ENCODE peak calls at places on chromosomes 2 and 18, in seven cellular contexts. One of them, this sample, is unnamed.

GRCh38 chr18:33757037-33757436 is 179.0 kb downstream of the ASXL3 start:
- DNase-seq in SK-N-SH: no peak
- DNase-seq in A549: no peak
- DNase-seq in GM12878: no peak
- DNase-seq in K562: no peak
- DNase-seq in HepG2: no peak
- DNase-seq in H1: no peak
- DNase-seq in this sample: peak; percentile 55

GRCh38 chr2:158828378-158829136 is 33.4 kb downstream of the DAPL1 start:
- DNase-seq in SK-N-SH: no peak
- DNase-seq in A549: no peak
- DNase-seq in GM12878: no peak
- DNase-seq in K562: no peak
- DNase-seq in HepG2: no peak
- DNase-seq in H1: no peak
- DNase-seq in this sample: peak; percentile 11

GRCh38 chr2:165176780-165177179 is 27.1 kb downstream of the SCN3A start:
- DNase-seq in SK-N-SH: no peak
- DNase-seq in A549: no peak
- DNase-seq in GM12878: no peak
- DNase-seq in K562: no peak
- DNase-seq in HepG2: no peak
- DNase-seq in H1: no peak
- DNase-seq in this sample: no peak

GRCh38 chr2:31515586-31515985 is 65.2 kb downstream of the SRD5A2 start:
- DNase-seq in SK-N-SH: no peak
- DNase-seq in A549: no peak
- DNase-seq in GM12878: no peak
- DNase-seq in K562: no peak
- DNase-seq in HepG2: no peak
- DNase-seq in H1: no peak
- DNase-seq in this sample: no peak

GRCh38 chr2:138079976-138080375 is 115.7 kb downstream of the HNMT start:
- DNase-seq in SK-N-SH: no peak
- DNase-seq in A549: no peak
- DNase-seq in GM12878: no peak
- DNase-seq in K562: no peak
- DNase-seq in HepG2: no peak
- DNase-seq in H1: no peak
- DNase-seq in this sample: no peak

GRCh38 chr2:200379481-200380120 is 73.1 kb downstream of the SPATS2L start:
- DNase-seq in SK-N-SH: no peak
- DNase-seq in A549: no peak
- DNase-seq in GM12878: no peak
- DNase-seq in K562: no peak
- DNase-seq in HepG2: no peak
- DNase-seq in H1: no peak
- DNase-seq in this sample: no peak

GRCh38 chr2:45264227-45265225 is 255.3 kb upstream of the SIX2 start:
- DNase-seq in SK-N-SH: no peak
- DNase-seq in A549: no peak
- DNase-seq in GM12878: no peak
- DNase-seq in K562: no peak
- DNase-seq in HepG2: no peak
- DNase-seq in H1: peak; percentile 27
- DNase-seq in this sample: peak; percentile 69

GRCh38 chr2:12883911-12884310 is 167.2 kb downstream of the TRIB2 start:
- DNase-seq in SK-N-SH: no peak
- DNase-seq in A549: no peak
- DNase-seq in GM12878: no peak
- DNase-seq in K562: no peak
- DNase-seq in HepG2: no peak
- DNase-seq in H1: no peak
- DNase-seq in this sample: peak; percentile 36

GRCh38 chr18:12838178-12838634 is 45.8 kb downstream of the PTPN2 start:
- DNase-seq in SK-N-SH: peak; percentile 22
- DNase-seq in A549: peak; percentile 65
- DNase-seq in GM12878: peak; percentile 39
- DNase-seq in K562: no peak
- DNase-seq in HepG2: peak; percentile 90
- DNase-seq in H1: no peak
- DNase-seq in this sample: peak; percentile 90

GRCh38 chr2:110101911-110102774 is 13.5 kb downstream of the MALL start:
- DNase-seq in SK-N-SH: peak; percentile 34
- DNase-seq in A549: peak; percentile 29
- DNase-seq in GM12878: no peak
- DNase-seq in K562: no peak
- DNase-seq in HepG2: no peak
- DNase-seq in H1: peak; percentile 26
- DNase-seq in this sample: peak; percentile 17

GRCh38 chr2:210611466-210611865 is 55.1 kb downstream of the CPS1 start:
- DNase-seq in SK-N-SH: no peak
- DNase-seq in A549: no peak
- DNase-seq in GM12878: no peak
- DNase-seq in K562: no peak
- DNase-seq in HepG2: no peak
- DNase-seq in H1: no peak
- DNase-seq in this sample: no peak

GRCh38 chr2:138010890-138011289 is 46.6 kb downstream of the HNMT start:
- DNase-seq in SK-N-SH: no peak
- DNase-seq in A549: no peak
- DNase-seq in GM12878: no peak
- DNase-seq in K562: no peak
- DNase-seq in HepG2: no peak
- DNase-seq in H1: no peak
- DNase-seq in this sample: no peak

GRCh38 chr2:197705912-197706838 is 1.0 kb downstream of the MARS2 start:
- DNase-seq in SK-N-SH: peak; percentile 37
- DNase-seq in A549: no peak
- DNase-seq in GM12878: no peak
- DNase-seq in K562: no peak
- DNase-seq in HepG2: peak; percentile 39
- DNase-seq in H1: no peak
- DNase-seq in this sample: peak; percentile 11

GRCh38 chr2:216210711-216211131 is 101.6 kb downstream of the XRCC5 start:
- DNase-seq in SK-N-SH: no peak
- DNase-seq in A549: no peak
- DNase-seq in GM12878: no peak
- DNase-seq in K562: no peak
- DNase-seq in HepG2: no peak
- DNase-seq in H1: no peak
- DNase-seq in this sample: peak; percentile 9

GRCh38 chr2:61436092-61436491 is 34.8 kb downstream of the USP34 start:
- DNase-seq in SK-N-SH: no peak
- DNase-seq in A549: no peak
- DNase-seq in GM12878: no peak
- DNase-seq in K562: no peak
- DNase-seq in HepG2: no peak
- DNase-seq in H1: no peak
- DNase-seq in this sample: no peak

GRCh38 chr2:238883315-238884004 is 35.6 kb downstream of the TWIST2 start:
- DNase-seq in SK-N-SH: no peak
- DNase-seq in A549: no peak
- DNase-seq in GM12878: no peak
- DNase-seq in K562: no peak
- DNase-seq in HepG2: no peak
- DNase-seq in H1: no peak
- DNase-seq in this sample: no peak

GRCh38 chr2:130372055-130372832 is 16.4 kb downstream of the PTPN18 start:
- DNase-seq in SK-N-SH: peak; percentile 98
- DNase-seq in A549: peak; percentile 81
- DNase-seq in GM12878: no peak
- DNase-seq in K562: peak; percentile 92
- DNase-seq in HepG2: no peak
- DNase-seq in H1: peak; percentile 98
- DNase-seq in this sample: peak; percentile 69

GRCh38 chr2:239636808-239637207 is 236.0 kb upstream of the HDAC4 start:
- DNase-seq in SK-N-SH: no peak
- DNase-seq in A549: no peak
- DNase-seq in GM12878: no peak
- DNase-seq in K562: no peak
- DNase-seq in HepG2: no peak
- DNase-seq in H1: no peak
- DNase-seq in this sample: no peak

GRCh38 chr2:101346909-101347308 is 38.4 kb upstream of the RNF149 start:
- DNase-seq in SK-N-SH: no peak
- DNase-seq in A549: no peak
- DNase-seq in GM12878: no peak
- DNase-seq in K562: no peak
- DNase-seq in HepG2: no peak
- DNase-seq in H1: no peak
- DNase-seq in this sample: no peak

GRCh38 chr2:101354420-101354819 is 32.9 kb downstream of the CREG2 start:
- DNase-seq in SK-N-SH: no peak
- DNase-seq in A549: no peak
- DNase-seq in GM12878: no peak
- DNase-seq in K562: no peak
- DNase-seq in HepG2: no peak
- DNase-seq in H1: no peak
- DNase-seq in this sample: no peak

GRCh38 chr2:101348851-101349250 is 38.5 kb downstream of the CREG2 start:
- DNase-seq in SK-N-SH: no peak
- DNase-seq in A549: no peak
- DNase-seq in GM12878: no peak
- DNase-seq in K562: no peak
- DNase-seq in HepG2: peak; percentile 67
- DNase-seq in H1: no peak
- DNase-seq in this sample: no peak

GRCh38 chr2:101351207-101351606 is 36.1 kb downstream of the CREG2 start:
- DNase-seq in SK-N-SH: no peak
- DNase-seq in A549: no peak
- DNase-seq in GM12878: no peak
- DNase-seq in K562: no peak
- DNase-seq in HepG2: no peak
- DNase-seq in H1: no peak
- DNase-seq in this sample: no peak

DNA sequence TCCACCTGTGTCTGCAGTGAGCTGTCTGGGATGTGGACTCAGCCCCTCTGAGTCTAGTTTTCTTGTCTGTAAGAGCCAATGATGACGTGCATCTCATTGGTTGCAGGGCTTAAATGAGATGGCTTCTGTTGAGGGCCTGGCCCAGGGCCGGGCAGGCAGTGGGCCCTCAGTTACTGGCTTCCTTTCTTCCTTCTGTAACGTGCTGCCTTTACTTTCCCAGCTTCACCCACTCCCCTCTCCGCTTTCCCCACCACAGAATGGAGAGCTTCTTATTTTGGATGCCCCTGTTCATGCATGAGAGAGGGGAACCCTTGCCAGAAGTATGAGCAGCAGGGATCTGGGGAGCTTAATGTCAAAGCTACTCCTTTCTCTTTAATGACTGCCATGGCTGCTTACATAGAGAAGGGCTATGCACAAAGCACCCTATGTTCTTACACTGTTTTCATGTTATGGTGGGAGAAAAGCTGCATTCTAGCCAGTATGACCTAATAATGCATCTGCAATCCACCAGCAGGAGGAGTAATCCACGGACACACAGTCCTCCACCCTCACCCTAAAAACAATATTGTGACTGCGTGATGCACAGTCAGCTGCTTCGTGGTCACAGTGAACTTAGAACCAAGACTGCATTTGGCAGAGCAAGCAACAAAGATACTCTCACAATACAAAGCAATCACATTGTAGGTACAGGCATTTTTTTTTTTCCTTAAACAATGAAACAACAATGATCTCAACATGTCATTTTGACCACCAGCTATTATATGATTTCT is 37.2 kb downstream of the CREG2 start:
- DNase-seq in SK-N-SH: no peak
- DNase-seq in A549: no peak
- DNase-seq in GM12878: no peak
- DNase-seq in K562: no peak
- DNase-seq in HepG2: peak; percentile 50
- DNase-seq in H1: no peak
- DNase-seq in this sample: peak; percentile 65
- TF ChIP-seq USF2 in SK-N-SH: no peak
- TF ChIP-seq USF2 in A549: no peak
- TF ChIP-seq USF2 in GM12878: no peak
- TF ChIP-seq USF2 in K562: no peak
- TF ChIP-seq USF2 in HepG2: no peak
- TF ChIP-seq USF2 in H1: no peak
- TF ChIP-seq USF2 in this sample: no peak

GRCh38 chr2:120867290-120868231 is 131.9 kb downstream of the GLI2 start:
- DNase-seq in SK-N-SH: peak; percentile 84
- DNase-seq in A549: peak; percentile 55
- DNase-seq in GM12878: no peak
- DNase-seq in K562: peak; percentile 37
- DNase-seq in HepG2: no peak
- DNase-seq in H1: peak; percentile 78
- DNase-seq in this sample: peak; percentile 77
- TF ChIP-seq RFX5 in SK-N-SH: no peak
- TF ChIP-seq RFX5 in A549: no peak
- TF ChIP-seq RFX5 in GM12878: no peak
- TF ChIP-seq RFX5 in K562: no peak
- TF ChIP-seq RFX5 in HepG2: no peak
- TF ChIP-seq RFX5 in H1: no peak
- TF ChIP-seq RFX5 in this sample: no peak

DNA sequence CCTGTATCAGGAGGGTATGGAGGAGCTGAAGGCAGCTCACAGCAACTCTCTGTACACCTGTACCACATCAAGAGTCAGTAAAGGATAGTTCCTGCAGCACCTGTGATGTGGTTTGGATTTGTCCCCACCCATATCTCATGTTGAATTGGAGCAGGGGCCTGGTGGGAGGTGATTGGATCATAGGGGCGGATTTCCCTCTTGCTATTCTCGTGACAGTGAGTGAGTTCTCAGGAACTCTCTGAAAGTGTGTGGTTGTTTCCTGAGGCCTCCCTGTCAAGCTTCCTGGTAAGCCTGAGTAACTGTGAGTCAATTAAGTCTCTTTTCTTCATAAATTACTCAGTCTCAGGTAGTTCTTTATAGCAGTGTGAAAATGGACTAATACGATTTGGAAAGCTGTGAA is 28.9 kb downstream of the OSBPL1A start:
- DNase-seq in SK-N-SH: no peak
- DNase-seq in A549: no peak
- DNase-seq in GM12878: no peak
- DNase-seq in K562: no peak
- DNase-seq in HepG2: no peak
- DNase-seq in H1: no peak
- DNase-seq in this sample: peak; percentile 20
- TF ChIP-seq USF2 in SK-N-SH: no peak
- TF ChIP-seq USF2 in A549: no peak
- TF ChIP-seq USF2 in GM12878: no peak
- TF ChIP-seq USF2 in K562: no peak
- TF ChIP-seq USF2 in HepG2: no peak
- TF ChIP-seq USF2 in H1: no peak
- TF ChIP-seq USF2 in this sample: no peak

DNA sequence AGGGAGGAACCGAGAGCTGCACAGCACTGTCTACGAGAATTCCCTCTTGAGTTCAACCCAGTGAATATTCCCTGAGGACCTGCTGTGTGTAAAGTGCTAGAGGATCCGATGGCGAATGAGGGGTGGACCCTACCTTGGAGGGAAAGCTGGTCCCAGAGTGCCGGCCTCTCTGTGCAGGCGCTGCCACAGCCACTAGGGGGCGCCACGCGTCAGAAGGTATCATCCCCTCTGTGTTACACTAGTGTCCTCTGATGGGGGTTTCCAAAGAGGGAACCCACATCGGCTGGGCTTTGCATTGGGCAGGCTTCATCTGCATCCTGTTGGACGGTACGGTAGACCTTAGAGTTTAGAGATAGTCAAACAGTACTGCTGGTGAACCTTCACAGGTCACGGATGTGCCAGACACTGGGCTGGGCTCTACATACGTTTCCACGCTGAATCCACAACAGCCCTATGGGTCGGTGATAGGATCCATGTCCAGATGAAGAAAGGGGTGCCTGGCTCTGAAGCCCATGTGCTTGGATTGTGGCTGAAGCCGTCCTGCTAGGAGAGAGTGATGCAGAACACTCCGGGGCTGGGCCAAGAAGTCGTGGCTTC is 39.0 kb downstream of the COA5 start:
- DNase-seq in SK-N-SH: peak; percentile 84
- DNase-seq in A549: peak; percentile 51
- DNase-seq in GM12878: no peak
- DNase-seq in K562: peak; percentile 85
- DNase-seq in HepG2: peak; percentile 41
- DNase-seq in H1: peak; percentile 96
- DNase-seq in this sample: no peak
- TF ChIP-seq RFX5 in SK-N-SH: no peak
- TF ChIP-seq RFX5 in A549: no peak
- TF ChIP-seq RFX5 in GM12878: no peak
- TF ChIP-seq RFX5 in K562: no peak
- TF ChIP-seq RFX5 in HepG2: no peak
- TF ChIP-seq RFX5 in H1: no peak
- TF ChIP-seq RFX5 in this sample: no peak